ENCODE peak calls at places on chromosomes 11 and 22, in seven cellular contexts. B is fibroblast of the aortic adventitia, U is kidney, E is cardiac muscle cell, I is esophagus muscularis mucosa, X is cardiac fibroblast, F is pancreas. R is an unnamed sample.

GRCh38 chr11:112997829-112998228 is 36.6 kb downstream of the NCAM1 start:
- DNase-seq in B (no peak), U (no peak), E (no peak), I (no peak), X (no peak), F (no peak), R (no peak)

GRCh38 chr11:36048496-36049247 is 104.8 kb downstream of the LDLRAD3 start:
- DNase-seq in B (no peak), U (no peak), E (peak; percentile 22), I (no peak), X (peak; percentile 57), F (no peak), R (no peak)

GRCh38 chr11:134019500-134019899 is 49.4 kb upstream of the JAM3 start:
- DNase-seq in B (no peak), U (no peak), E (no peak), I (no peak), X (no peak), F (no peak), R (no peak)

GRCh38 chr11:15875934-15876333 is 480.4 kb downstream of the SOX6 start:
- DNase-seq in B (no peak), U (no peak), E (no peak), I (no peak), X (no peak), F (no peak), R (no peak)

GRCh38 chr11:34644669-34645406 is 23.9 kb downstream of the EHF start:
- DNase-seq in B (peak; percentile 56), U (no peak), E (no peak), I (no peak), X (peak; percentile 54), F (no peak), R (no peak)

GRCh38 chr11:130549393-130549999 is 101.1 kb downstream of the ADAMTS15 start:
- DNase-seq in B (peak; percentile 35), U (no peak), E (no peak), I (no peak), X (peak; percentile 53), F (no peak), R (no peak)

GRCh38 chr11:29333993-29334780 is 682.6 kb downstream of the KCNA4 start:
- DNase-seq in B (peak; percentile 84), U (no peak), E (peak; percentile 42), I (no peak), X (peak; percentile 72), F (no peak), R (peak; percentile 26)

GRCh38 chr22:30694171-30694637 is 470 bp upstream of the OSBP2 start:
- DNase-seq in B (peak; percentile 16), U (peak; percentile 83), E (peak; percentile 70), I (no peak), X (peak; percentile 25), F (peak; percentile 78), R (no peak)

GRCh38 chr11:125348704-125349635 is 147.1 kb downstream of the FEZ1 start:
- DNase-seq in B (peak; percentile 54), U (no peak), E (peak; percentile 61), I (no peak), X (peak; percentile 48), F (no peak), R (no peak)

GRCh38 chr11:117642396-117642795 is 154.6 kb downstream of the DSCAML1 start:
- DNase-seq in B (no peak), U (no peak), E (no peak), I (no peak), X (no peak), F (no peak), R (no peak)

GRCh38 chr11:73219396-73220285 is 1.6 kb downstream of the P2RY2 start:
- DNase-seq in B (no peak), U (no peak), E (no peak), I (no peak), X (no peak), F (no peak), R (no peak)

GRCh38 chr22:22753526-22754267 is 109.3 kb downstream of the GGTLC2 start:
- DNase-seq in B (peak; percentile 38), U (peak; percentile 87), E (no peak), I (no peak), X (peak; percentile 42), F (peak; percentile 57), R (no peak)

GRCh38 chr22:19678949-19679348 is 35.4 kb upstream of the SEPTIN5 start:
- DNase-seq in B (no peak), U (no peak), E (peak; percentile 12), I (no peak), X (no peak), F (no peak), R (no peak)

GRCh38 chr22:40920526-40920925 is 30.7 kb upstream of the RBX1 start:
- DNase-seq in B (no peak), U (no peak), E (no peak), I (no peak), X (no peak), F (no peak), R (no peak)

GRCh38 chr11:72831521-72832300 is 17.5 kb downstream of the ATG16L2 start:
- DNase-seq in B (peak; percentile 76), U (peak; percentile 91), E (peak; percentile 87), I (no peak), X (peak; percentile 85), F (peak; percentile 76), R (no peak)

GRCh38 chr11:60251485-60252207 is 8.7 kb upstream of the MS4A4E start:
- DNase-seq in B (no peak), U (no peak), E (peak; percentile 56), I (no peak), X (peak; percentile 0), F (no peak), R (no peak)

GRCh38 chr11:58977470-58977869 is 38.2 kb downstream of the GLYATL1 start:
- DNase-seq in B (no peak), U (no peak), E (no peak), I (no peak), X (no peak), F (no peak), R (no peak)

GRCh38 chr11:5037926-5038325 is 8.4 kb upstream of the OR52J3 start:
- DNase-seq in B (no peak), U (no peak), E (no peak), I (no peak), X (no peak), F (no peak), R (no peak)

GRCh38 chr11:8229299-8230177 is 34.1 kb downstream of the LMO1 start:
- DNase-seq in B (no peak), U (no peak), E (no peak), I (no peak), X (peak; percentile 19), F (peak; percentile 59), R (no peak)

GRCh38 chr22:38403806-38404205 is 51.2 kb downstream of the KCNJ4 start:
- DNase-seq in B (no peak), U (peak; percentile 85), E (no peak), I (no peak), X (no peak), F (no peak), R (no peak)

GRCh38 chr22:46747646-46748045 is 9.6 kb upstream of the CERK start:
- DNase-seq in B (no peak), U (peak; percentile 37), E (no peak), I (no peak), X (no peak), F (no peak), R (no peak)

GRCh38 chr22:27416553-27417427 is 384.8 kb downstream of the MN1 start:
- DNase-seq in B (peak; percentile 92), U (no peak), E (peak; percentile 10), I (no peak), X (peak; percentile 93), F (no peak), R (peak; percentile 69)

GRCh38 chr22:50456466-50457234 is 18.2 kb downstream of the SBF1 start:
- DNase-seq in B (no peak), U (no peak), E (no peak), I (no peak), X (no peak), F (no peak), R (no peak)

GRCh38 chr22:22210375-22210774 is 34.2 kb upstream of the VPREB1 start:
- DNase-seq in B (peak; percentile 71), U (peak; percentile 78), E (no peak), I (no peak), X (peak; percentile 23), F (no peak), R (peak; percentile 20)

GRCh38 chr11:100498780-100499179 is 188.3 kb upstream of the ARHGAP42 start:
- DNase-seq in B (no peak), U (no peak), E (no peak), I (no peak), X (no peak), F (no peak), R (no peak)

GRCh38 chr11:128695539-128696221 is 1.8 kb downstream of the FLI1 start:
- DNase-seq in B (peak; percentile 39), U (peak; percentile 62), E (no peak), I (no peak), X (peak; percentile 62), F (no peak), R (no peak)
- H3K4me3 ChIP-seq in B (peak overlapping the region; percentile 82), U (peak overlapping the region; percentile 76), E (peak overlapping the region; percentile 24), I (peak overlapping the region; percentile 61), X (peak overlapping the region; percentile 84), F (peak overlapping the region; percentile 39), R (peak overlapping the region; percentile 63)

DNA sequence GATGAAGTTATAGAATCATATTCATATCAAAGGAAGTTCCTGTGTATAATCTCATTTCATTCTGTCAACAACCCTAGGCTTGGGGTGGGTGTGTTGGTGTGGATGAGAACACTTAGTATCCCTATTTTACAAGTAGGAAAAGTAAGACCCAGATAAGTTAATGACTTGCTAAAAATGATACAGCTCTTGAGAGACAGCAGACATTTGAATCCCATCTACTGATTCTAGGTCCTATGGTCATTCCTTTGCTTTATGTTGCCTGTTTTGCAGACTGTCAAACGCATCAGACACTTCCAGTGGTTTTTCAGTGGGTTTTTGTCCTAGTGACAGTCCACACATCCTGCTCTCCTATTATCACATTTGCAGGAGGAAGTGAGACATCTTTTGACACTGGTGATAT is 153.1 kb downstream of the TEAD1 start:
- DNase-seq in B (no peak), U (no peak), E (no peak), I (no peak), X (no peak), F (no peak), R (no peak)
- H3K4me3 ChIP-seq in B (peak overlapping the region; percentile 65), U (peak overlapping the region; percentile 77), E (peak overlapping the region; percentile 24), I (no peak overlapping the region), X (no peak overlapping the region), F (peak overlapping the region; percentile 37), R (peak overlapping the region; percentile 45)

GRCh38 chr11:103812680-103813079 is 223.8 kb upstream of the DDI1 start:
- DNase-seq in B (no peak), U (no peak), E (no peak), I (no peak), X (no peak), F (no peak), R (no peak)
- H3K4me3 ChIP-seq in B (no peak overlapping the region), U (no peak overlapping the region), E (no peak overlapping the region), I (no peak overlapping the region), X (no peak overlapping the region), F (no peak overlapping the region), R (no peak overlapping the region)

GRCh38 chr11:119668685-119669084 is 60.3 kb downstream of the NECTIN1 start:
- DNase-seq in B (no peak), U (no peak), E (no peak), I (no peak), X (no peak), F (no peak), R (no peak)

GRCh38 chr11:119673389-119674336 is 55.3 kb downstream of the NECTIN1 start:
- DNase-seq in B (no peak), U (no peak), E (no peak), I (no peak), X (no peak), F (no peak), R (no peak)

GRCh38 chr11:119671561-119672015 is 57.4 kb downstream of the NECTIN1 start:
- DNase-seq in B (peak; percentile 39), U (no peak), E (no peak), I (no peak), X (peak; percentile 57), F (no peak), R (peak; percentile 58)

GRCh38 chr11:119672597-119672996 is 56.4 kb downstream of the NECTIN1 start:
- DNase-seq in B (no peak), U (no peak), E (no peak), I (no peak), X (no peak), F (no peak), R (no peak)

GRCh38 chr11:119671048-119671447 is 58.0 kb downstream of the NECTIN1 start:
- DNase-seq in B (peak; percentile 84), U (peak; percentile 94), E (no peak), I (no peak), X (peak; percentile 94), F (no peak), R (peak; percentile 61)
- H3K4me3 ChIP-seq in B (no peak overlapping the region), U (no peak overlapping the region), E (no peak overlapping the region), I (no peak overlapping the region), X (no peak overlapping the region), F (no peak overlapping the region), R (no peak overlapping the region)

R was measured in HFF-Myc.